ENCODE peak calls at places on chromosomes 11 and 22, in six cellular contexts. K is spleen, M is T-cell, Q is WTC11, D is astrocyte of the spinal cord, V is iris pigment epithelial cell. R is an unnamed sample.

GRCh38 chr11:102109896-102110760 is at the start of gene YAP1:
- DNase-seq in K (peak; percentile 91), M (peak; percentile 41), Q (peak; percentile 89), D (peak; percentile 97), V (peak; percentile 96), R (peak; percentile 75)

GRCh38 chr11:13269775-13270174 is 7.8 kb upstream of the BMAL1 start:
- DNase-seq in K (no peak), M (no peak), Q (no peak), D (peak; percentile 77), V (no peak), R (no peak)

GRCh38 chr11:117415358-117415896 is 87.8 kb downstream of the CEP164 start:
- DNase-seq in K (no peak), M (no peak), Q (no peak), D (no peak), V (no peak), R (no peak)

GRCh38 chr11:1760351-1761109 is 3.2 kb downstream of the CTSD start:
- DNase-seq in K (peak; percentile 95), M (no peak), Q (no peak), D (no peak), V (peak; percentile 38), R (no peak)

GRCh38 chr22:49712195-49712791 is 115.4 kb downstream of the BRD1 start:
- DNase-seq in K (peak; percentile 56), M (no peak), Q (peak; percentile 72), D (no peak), V (no peak), R (no peak)

GRCh38 chr11:35324981-35325380 is 94.4 kb downstream of the SLC1A2 start:
- DNase-seq in K (no peak), M (no peak), Q (no peak), D (no peak), V (peak; percentile 21), R (no peak)

GRCh38 chr11:132595711-132596111 is 936.6 kb downstream of the OPCML start:
- DNase-seq in K (no peak), M (no peak), Q (no peak), D (peak; percentile 21), V (no peak), R (no peak)

GRCh38 chr11:46413755-46414465 is 22.3 kb upstream of the CHRM4 start:
- DNase-seq in K (no peak), M (no peak), Q (no peak), D (no peak), V (no peak), R (no peak)

GRCh38 chr22:36430863-36431262 is 43.1 kb upstream of the MYH9 start:
- DNase-seq in K (no peak), M (no peak), Q (no peak), D (no peak), V (peak; percentile 48), R (no peak)

R was measured in stimulated activated naive CD8-positive, alpha-beta T cell treated with anti-CD3 and anti-CD28 coated beads, Interleukin-15, Interleukin-2, amounts not matched to agents 100 U/mL and 50 U/mL, for 24 hours.